ENCODE peak calls at places on chromosomes 16 and 17, in four cellular contexts. U is GM23248; B is CD8-positive, alpha-beta memory T cell; L is mucosa of descending colon. R is an unnamed sample.
A peak's percentile ranks its signal among the peaks of the same experiment; 100 is the strongest.

GRCh38 chr16:29899516-29900101 is at the start of gene SEZ6L2:
- DNase-seq in U (peak; percentile 95), B (no peak), L (peak; percentile 91), R (peak; percentile 86)

GRCh38 chr16:986925-987581 is 5.5 kb downstream of the SOX8 start:
- DNase-seq in U (no peak), B (no peak), L (no peak), R (no peak)

GRCh38 chr17:30957741-30958140 is 13.1 kb upstream of the RNF135 start:
- DNase-seq in U (no peak), B (no peak), L (no peak), R (no peak)

GRCh38 chr17:35920229-35920628 is 10.3 kb downstream of the RDM1 start:
- DNase-seq in U (no peak), B (no peak), L (no peak), R (no peak)

GRCh38 chr16:54239441-54239840 is 47.1 kb downstream of the IRX3 start:
- DNase-seq in U (peak; percentile 13), B (no peak), L (no peak), R (no peak)

GRCh38 chr17:7261377-7262191 is 694 bp downstream of the CLDN7 start:
- DNase-seq in U (peak; percentile 31), B (peak; percentile 41), L (peak; percentile 62), R (no peak)

GRCh38 chr16:47578033-47578432 is 116.9 kb downstream of the PHKB start:
- DNase-seq in U (no peak), B (no peak), L (no peak), R (no peak)

GRCh38 chr16:53865492-53865863 is 161.5 kb downstream of the FTO start:
- DNase-seq in U (peak; percentile 71), B (no peak), L (no peak), R (no peak)

GRCh38 chr17:63838586-63839184 is 3.8 kb downstream of the SMARCD2 start:
- DNase-seq in U (peak; percentile 87), B (no peak), L (peak; percentile 75), R (peak; percentile 82)

GRCh38 chr17:2450016-2450650 is 49.3 kb upstream of the MNT start:
- DNase-seq in U (no peak), B (no peak), L (no peak), R (no peak)

GRCh38 chr17:29179232-29180036 is 764 bp downstream of the MYO18A start:
- DNase-seq in U (peak; percentile 41), B (no peak), L (peak; percentile 91), R (peak; percentile 88)

GRCh38 chr17:29177541-29177870 is 2.7 kb downstream of the MYO18A start:
- DNase-seq in U (no peak), B (no peak), L (no peak), R (no peak)

GRCh38 chr17:29178750-29179231 is 1.4 kb downstream of the MYO18A start:
- DNase-seq in U (no peak), B (no peak), L (peak; percentile 62), R (peak; percentile 62)

GRCh38 chr17:29176500-29177351 is 3.5 kb downstream of the MYO18A start:
- DNase-seq in U (peak; percentile 65), B (peak; percentile 48), L (peak; percentile 86), R (peak; percentile 82)

DNA sequence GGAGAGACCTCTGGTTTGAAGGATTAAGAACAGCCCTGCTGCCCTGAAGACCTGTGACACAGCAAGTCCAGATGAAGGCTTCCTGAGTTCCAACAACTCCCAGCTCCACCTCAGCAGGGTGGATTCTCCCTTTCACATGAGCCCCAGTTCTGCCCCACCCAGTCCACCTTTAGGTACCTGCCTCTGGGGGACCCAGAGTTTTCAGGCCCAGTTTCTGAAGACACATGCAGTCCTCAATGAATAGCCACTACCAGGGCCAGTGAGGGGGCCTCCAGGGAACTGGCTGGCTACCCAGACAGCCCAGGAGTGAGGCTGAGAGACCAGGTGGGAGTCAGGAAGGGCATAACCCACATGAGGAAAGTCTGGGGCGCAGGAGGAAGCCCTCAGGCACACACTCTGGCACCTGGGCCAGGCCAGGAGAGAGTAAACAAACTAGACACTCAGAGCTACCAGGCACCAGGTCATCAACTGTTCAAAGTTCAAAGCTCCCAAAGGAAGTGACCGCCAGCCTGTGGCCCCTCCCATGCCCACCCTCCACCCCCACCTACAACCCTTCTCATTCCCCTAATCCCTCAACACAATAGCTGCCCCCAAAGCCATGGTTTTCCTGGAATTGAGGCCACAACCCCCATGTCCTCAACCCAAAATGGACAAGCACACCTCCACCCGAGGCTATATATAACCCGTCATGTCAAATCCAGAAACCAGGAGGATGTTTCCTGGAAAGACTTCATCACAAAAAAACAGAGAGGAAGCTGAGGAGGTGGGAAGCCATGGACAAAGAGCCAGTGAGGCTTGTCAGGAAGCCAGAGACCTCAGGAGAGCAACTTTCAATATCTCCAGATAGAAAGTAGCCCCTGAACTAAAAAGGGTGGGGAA is 2.1 kb downstream of the MYO18A start:
- DNase-seq in U (no peak), B (no peak), L (peak; percentile 78), R (peak; percentile 74)
- H3K4me3 ChIP-seq in U (no peak overlapping the region), B (no peak overlapping the region), L (no peak overlapping the region), R (peak overlapping the region; percentile 55)

DNA sequence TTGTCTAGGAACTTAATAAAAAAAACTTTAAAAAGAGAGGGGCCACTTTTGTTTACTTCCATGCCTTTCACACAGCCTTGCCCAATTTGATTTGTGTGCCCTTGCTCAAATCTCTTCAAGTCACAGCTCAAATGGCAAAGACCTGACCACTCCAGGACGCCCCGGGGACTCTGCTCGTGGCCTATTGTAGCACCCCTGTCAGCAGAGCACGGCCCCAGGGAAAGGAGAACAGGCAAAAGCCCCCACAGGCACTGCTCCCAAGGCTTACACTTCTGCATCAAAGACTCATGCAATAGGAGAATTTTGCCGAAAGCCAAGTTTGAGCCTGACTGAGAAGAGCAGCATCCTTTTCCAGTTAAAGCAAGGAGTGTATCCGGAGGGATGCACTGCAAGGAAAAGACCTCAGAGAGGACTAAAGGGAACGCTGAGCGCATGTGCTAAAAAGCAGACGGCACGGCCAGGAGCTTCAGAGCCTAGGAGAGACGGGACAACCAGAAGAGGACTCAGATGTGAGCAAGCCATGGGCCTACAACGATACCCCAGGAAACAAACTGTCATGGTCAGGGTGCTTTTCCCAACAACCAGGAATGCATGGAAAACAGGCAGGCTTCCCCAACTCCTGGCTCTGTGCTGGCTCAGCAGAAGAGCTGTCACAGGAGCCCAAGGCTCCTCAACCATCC is 8.2 kb downstream of the CREBBP start:
- DNase-seq in U (peak; percentile 52), B (no peak), L (no peak), R (no peak)
- H3K4me3 ChIP-seq in U (no peak overlapping the region), B (no peak overlapping the region), L (no peak overlapping the region), R (no peak overlapping the region)

GRCh38 chr17:78057113-78057740 is 71.3 kb downstream of the TMC6 start:
- DNase-seq in U (no peak), B (no peak), L (no peak), R (no peak)
- H3K4me3 ChIP-seq in U (no peak overlapping the region), B (no peak overlapping the region), L (no peak overlapping the region), R (no peak overlapping the region)

GRCh38 chr16:68365167-68365817 is 54.5 kb downstream of the PRMT7 start:
- DNase-seq in U (no peak), B (no peak), L (no peak), R (peak; percentile 56)

GRCh38 chr16:68364601-68364998 is 53.8 kb downstream of the PRMT7 start:
- DNase-seq in U (peak; percentile 23), B (no peak), L (no peak), R (no peak)

GRCh38 chr16:68367440-68367839 is 56.6 kb downstream of the PRMT7 start:
- DNase-seq in U (no peak), B (no peak), L (no peak), R (no peak)

GRCh38 chr16:68367034-68367433 is 56.2 kb downstream of the PRMT7 start:
- DNase-seq in U (peak; percentile 61), B (peak; percentile 39), L (peak; percentile 48), R (peak; percentile 56)

DNA sequence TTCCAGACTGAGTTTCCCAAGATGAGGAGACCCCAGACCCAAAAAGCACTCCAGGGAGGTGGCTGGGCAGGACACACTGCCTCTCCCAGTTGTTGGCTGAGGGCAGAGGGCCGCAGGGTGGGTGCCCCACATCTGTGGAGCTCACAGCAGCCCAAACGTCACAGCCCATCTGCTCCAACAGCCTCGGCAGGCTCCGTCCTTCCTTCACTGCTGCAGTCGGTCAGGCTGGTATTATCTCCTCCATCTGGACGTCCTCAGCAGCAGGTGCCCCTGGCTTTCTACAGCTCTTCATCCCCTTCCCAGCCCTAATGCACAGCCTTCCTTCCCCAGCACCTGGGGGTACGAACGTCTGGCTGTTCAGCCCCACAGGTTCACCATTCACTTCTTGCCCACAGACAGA is 55.2 kb downstream of the PRMT7 start:
- DNase-seq in U (no peak), B (no peak), L (no peak), R (no peak)
- H3K4me3 ChIP-seq in U (no peak overlapping the region), B (no peak overlapping the region), L (no peak overlapping the region), R (no peak overlapping the region)